ENCODE peak calls at places on chromosomes 5 and 9, in four cellular contexts. X is MM.1S, H is astrocyte, P is PC-3. Q is an unnamed sample.

GRCh38 chr5:107257885-107258520 is 412.7 kb downstream of the EFNA5 start:
- DNase-seq in H (no peak), P (peak), X (peak), Q (no peak)

GRCh38 chr9:127158995-127159801 is 36.8 kb upstream of the ANGPTL2 start:
- DNase-seq in X (no peak), P (no peak), H (peak), Q (peak)

GRCh38 chr5:100777680-100778281 is 125.3 kb downstream of the ST8SIA4 start:
- DNase-seq in X (peak), P (peak), H (peak), Q (peak)

GRCh38 chr5:41908374-41909079 is 4.4 kb downstream of the RIMOC1 start:
- DNase-seq in H (peak), P (no peak), X (no peak), Q (peak)

GRCh38 chr5:34684281-34684979 is 28.3 kb downstream of the RAI14 start:
- DNase-seq in X (no peak), P (peak), H (peak), Q (peak)

GRCh38 chr5:124301222-124301621 is 445.2 kb downstream of the ZNF608 start:
- DNase-seq in H (no peak), P (no peak), X (no peak), Q (no peak)

GRCh38 chr5:18744990-18745590 is 1110.8 kb downstream of the TAF11L14 start:
- DNase-seq in X (peak), H (no peak), P (no peak), Q (no peak)

GRCh38 chr5:134289509-134290113 is 63.7 kb upstream of the PPP2CA start:
- DNase-seq in X (peak), H (peak), P (peak), Q (peak)

GRCh38 chr5:1660037-1660400 is 136.3 kb upstream of the LPCAT1 start:
- DNase-seq in H (no peak), P (no peak), X (no peak), Q (no peak)

GRCh38 chr5:17443333-17444125 is 54.5 kb upstream of the TAF11L2 start:
- DNase-seq in P (no peak), H (no peak), X (no peak), Q (no peak)

GRCh38 chr5:131635755-131636479 is 888 bp upstream of the RAPGEF6 start:
- DNase-seq in H (no peak), X (peak), P (no peak), Q (peak)

GRCh38 chr5:91906027-91906426 is 522.9 kb upstream of the ARRDC3 start:
- DNase-seq in P (peak), X (no peak), H (no peak), Q (no peak)

GRCh38 chr9:13113201-13113600 is 166.3 kb downstream of the MPDZ start:
- DNase-seq in P (peak), H (peak), X (no peak), Q (peak)

GRCh38 chr9:121399126-121399882 is 29.3 kb upstream of the STOM start:
- DNase-seq in P (no peak), X (no peak), H (peak), Q (peak)

GRCh38 chr9:69175488-69175872 is 1.4 kb downstream of the TJP2 start:
- DNase-seq in P (no peak), X (no peak), H (peak), Q (peak)

GRCh38 chr9:93110400-93110855 is 14.4 kb downstream of the CARD19 start:
- DNase-seq in H (no peak), X (no peak), P (no peak), Q (no peak)

GRCh38 chr5:175693746-175694145 is 35.9 kb downstream of the HRH2 start:
- DNase-seq in X (no peak), H (no peak), P (no peak), Q (no peak)

GRCh38 chr5:54360089-54360488 is 49.7 kb upstream of the ARL15 start:
- DNase-seq in P (peak), X (no peak), H (peak), Q (peak)

GRCh38 chr5:36393656-36394438 is 92.1 kb upstream of the RANBP3L start:
- DNase-seq in H (no peak), X (no peak), P (peak), Q (no peak)

DNA sequence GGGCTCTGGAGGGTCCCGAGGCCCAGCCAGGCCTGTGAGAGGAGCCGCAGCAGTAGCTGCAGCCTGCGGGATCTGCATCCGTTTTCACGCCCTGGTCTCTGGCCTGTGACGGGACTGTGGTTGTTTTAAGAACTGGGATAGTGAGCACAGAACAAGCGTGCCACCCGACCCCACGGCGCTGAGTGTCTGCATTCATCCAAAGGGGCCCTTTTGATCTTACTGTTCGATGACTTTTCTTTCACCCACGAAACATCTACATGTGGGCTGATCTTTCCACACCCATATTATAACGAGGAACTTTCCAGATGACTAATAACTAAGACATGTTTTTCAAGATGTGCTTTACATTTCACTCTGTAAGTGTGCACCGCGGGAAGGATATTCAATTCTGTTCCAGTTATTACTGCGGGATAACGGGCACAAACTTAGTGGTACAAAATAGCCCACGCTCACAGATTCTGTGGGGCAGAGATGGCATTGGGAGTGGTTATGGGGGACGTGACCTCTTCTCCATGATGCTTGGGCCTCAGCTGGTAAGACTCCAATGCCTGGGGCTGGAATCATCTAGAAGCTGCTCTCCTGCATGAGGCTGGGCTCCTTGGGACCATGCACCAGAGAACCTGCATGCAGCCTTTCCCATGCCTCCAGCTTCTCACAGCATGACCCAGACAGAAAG is 165.0 kb downstream of the SYK start:
- DNase-seq in P (peak), H (peak), X (peak), Q (peak)
- H2AFZ ChIP-seq in P (no peak), H (peak), X (no peak), Q (no peak)

GRCh38 chr5:82684153-82684552 is 393.0 kb downstream of the TMEM167A start:
- DNase-seq in P (no peak), X (no peak), H (no peak), Q (no peak)
- H3K9ac ChIP-seq in P (no peak), X (no peak), H (no peak), Q (no peak)

GRCh38 chr5:38845555-38846378 is at the start of gene OSMR:
- DNase-seq in X (no peak), P (peak), H (peak), Q (peak)

GRCh38 chr5:38847549-38848341 is 1.9 kb downstream of the OSMR start:
- DNase-seq in H (peak), X (no peak), P (peak), Q (peak)

GRCh38 chr5:38843665-38844064 is 2.1 kb upstream of the OSMR start:
- DNase-seq in P (no peak), X (no peak), H (no peak), Q (no peak)

GRCh38 chr5:38848637-38849036 is 2.8 kb downstream of the OSMR start:
- DNase-seq in P (no peak), X (no peak), H (no peak), Q (no peak)

DNA sequence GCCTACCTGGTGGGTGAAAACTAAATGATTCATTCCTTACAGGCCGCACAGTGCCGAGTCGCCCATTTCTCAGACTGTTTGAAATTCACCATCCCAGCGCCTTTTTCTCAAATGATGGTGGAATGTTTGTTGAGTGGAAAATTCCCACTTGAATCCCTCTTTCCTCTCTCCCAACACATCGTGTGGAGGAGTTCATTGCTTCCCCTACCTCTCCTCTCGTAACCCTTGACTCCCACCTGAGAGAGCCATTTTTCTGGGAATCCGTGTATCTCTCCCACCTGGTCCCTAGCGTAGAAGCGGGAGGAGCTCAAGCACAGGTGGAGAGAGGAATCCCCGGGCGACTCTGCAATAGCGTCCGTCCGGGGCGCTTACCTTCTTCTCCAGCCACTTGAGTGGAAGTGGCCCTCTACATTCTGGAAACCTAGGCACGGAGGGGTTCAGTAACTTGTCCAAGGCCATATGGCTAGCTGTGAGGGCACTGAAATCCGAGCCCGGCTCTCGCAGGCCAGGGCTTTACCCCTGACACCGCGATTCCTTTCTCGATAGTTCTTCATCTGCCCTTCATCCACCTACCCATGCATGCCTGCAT is 661 bp downstream of the OSMR start:
- DNase-seq in X (no peak), H (no peak), P (no peak), Q (peak)
- TF ChIP-seq EZH2 in X (no peak), H (no peak), P (no peak), Q (no peak)

GRCh38 chr9:124342946-124343485 is 72.2 kb downstream of the PSMB7 start:
- DNase-seq in P (peak), X (no peak), H (peak), Q (peak)

GRCh38 chr9:124339603-124340146 is 75.6 kb downstream of the PSMB7 start:
- DNase-seq in P (no peak), H (no peak), X (no peak), Q (no peak)

GRCh38 chr9:124340219-124341069 is 74.8 kb downstream of the PSMB7 start:
- DNase-seq in P (no peak), H (no peak), X (no peak), Q (no peak)

GRCh38 chr9:124342402-124342945 is 72.8 kb downstream of the PSMB7 start:
- DNase-seq in X (no peak), H (no peak), P (no peak), Q (no peak)

DNA sequence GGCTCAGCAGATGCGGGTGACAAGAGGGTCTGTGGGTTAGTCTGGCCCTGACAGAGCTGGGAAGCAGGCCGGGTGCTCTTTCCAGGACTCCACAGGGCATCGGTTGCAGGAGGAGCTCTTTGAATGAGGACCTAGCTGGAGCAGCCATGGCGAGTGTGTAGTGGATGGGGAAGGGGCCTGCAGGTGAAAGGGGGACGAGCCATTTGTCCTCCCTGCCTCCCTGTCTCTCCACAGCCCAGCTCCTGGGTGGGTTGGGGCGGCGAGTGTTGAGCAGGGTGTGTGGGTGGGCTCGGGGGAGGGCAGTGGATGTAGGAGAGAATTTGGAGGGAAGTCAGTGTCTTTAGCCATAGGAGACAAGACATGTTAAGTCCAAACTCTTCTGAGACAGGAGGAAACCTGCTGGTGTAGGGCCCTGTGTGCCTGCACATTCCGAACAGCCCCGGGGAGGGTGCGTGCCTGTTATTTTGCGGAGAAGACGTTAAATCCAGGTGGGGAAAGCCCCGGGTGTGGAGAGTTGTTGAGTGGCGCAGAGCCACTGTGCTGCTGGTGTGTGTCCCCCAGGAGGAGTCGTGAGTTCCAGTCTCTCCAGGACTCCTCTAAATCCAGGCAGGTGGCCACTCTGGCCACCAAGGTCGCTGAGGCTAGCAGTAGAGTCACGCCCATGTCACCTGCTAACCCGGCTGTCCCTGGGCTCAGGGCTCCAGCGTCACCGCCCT is 73.6 kb downstream of the PSMB7 start:
- DNase-seq in H (no peak), P (no peak), X (no peak), Q (no peak)
- H2AFZ ChIP-seq in H (no peak), P (no peak), X (no peak), Q (no peak)